ENCODE peak calls at places on chromosomes 6 and 20, in nine cellular contexts. One of them, this sample, is unnamed.

GRCh38 chr6:162058281-162058875 is 669.2 kb downstream of the PRKN start:
- DNase-seq in NCI-H2081: no peak
- DNase-seq in fibroblast of villous mesenchyme: no peak
- DNase-seq in activated CD4-positive, alpha-beta T cell treated with anti-CD3 and anti-CD28 coated beads, Interleukin-2, amount 10 ng/mL, durations not matched to agents 7 days and 5 days: no peak
- DNase-seq in HEK293T: no peak
- DNase-seq in AG08395: no peak
- DNase-seq in choroid plexus epithelial cell: no peak
- DNase-seq in left colon: no peak
- DNase-seq in lung microvascular endothelial cell: no peak
- DNase-seq in this sample: peak

GRCh38 chr6:10733151-10733715 is 10.4 kb downstream of the TMEM14C start:
- DNase-seq in NCI-H2081: no peak
- DNase-seq in fibroblast of villous mesenchyme: no peak
- DNase-seq in activated CD4-positive, alpha-beta T cell treated with anti-CD3 and anti-CD28 coated beads, Interleukin-2, amount 10 ng/mL, durations not matched to agents 7 days and 5 days: no peak
- DNase-seq in HEK293T: no peak
- DNase-seq in AG08395: no peak
- DNase-seq in choroid plexus epithelial cell: peak
- DNase-seq in left colon: no peak
- DNase-seq in lung microvascular endothelial cell: no peak
- DNase-seq in this sample: no peak

GRCh38 chr20:51752343-51752951 is 15.7 kb downstream of the ATP9A start:
- DNase-seq in NCI-H2081: no peak
- DNase-seq in fibroblast of villous mesenchyme: peak
- DNase-seq in activated CD4-positive, alpha-beta T cell treated with anti-CD3 and anti-CD28 coated beads, Interleukin-2, amount 10 ng/mL, durations not matched to agents 7 days and 5 days: no peak
- DNase-seq in HEK293T: no peak
- DNase-seq in AG08395: peak
- DNase-seq in choroid plexus epithelial cell: peak
- DNase-seq in left colon: no peak
- DNase-seq in lung microvascular endothelial cell: peak
- DNase-seq in this sample: peak

GRCh38 chr6:35425284-35425683 is 26.9 kb upstream of the FANCE start:
- DNase-seq in NCI-H2081: no peak
- DNase-seq in fibroblast of villous mesenchyme: peak
- DNase-seq in activated CD4-positive, alpha-beta T cell treated with anti-CD3 and anti-CD28 coated beads, Interleukin-2, amount 10 ng/mL, durations not matched to agents 7 days and 5 days: no peak
- DNase-seq in HEK293T: no peak
- DNase-seq in AG08395: peak
- DNase-seq in choroid plexus epithelial cell: peak
- DNase-seq in left colon: no peak
- DNase-seq in lung microvascular endothelial cell: peak
- DNase-seq in this sample: peak

GRCh38 chr20:1005452-1006027 is 3.4 kb upstream of the RSPO4 start:
- DNase-seq in NCI-H2081: peak
- DNase-seq in fibroblast of villous mesenchyme: peak
- DNase-seq in activated CD4-positive, alpha-beta T cell treated with anti-CD3 and anti-CD28 coated beads, Interleukin-2, amount 10 ng/mL, durations not matched to agents 7 days and 5 days: peak
- DNase-seq in HEK293T: peak
- DNase-seq in AG08395: peak
- DNase-seq in choroid plexus epithelial cell: peak
- DNase-seq in left colon: peak
- DNase-seq in lung microvascular endothelial cell: peak
- DNase-seq in this sample: peak

GRCh38 chr6:37406942-37407341 is 26.1 kb upstream of the CMTR1 start:
- DNase-seq in NCI-H2081: no peak
- DNase-seq in fibroblast of villous mesenchyme: no peak
- DNase-seq in activated CD4-positive, alpha-beta T cell treated with anti-CD3 and anti-CD28 coated beads, Interleukin-2, amount 10 ng/mL, durations not matched to agents 7 days and 5 days: no peak
- DNase-seq in HEK293T: no peak
- DNase-seq in AG08395: no peak
- DNase-seq in choroid plexus epithelial cell: no peak
- DNase-seq in left colon: no peak
- DNase-seq in lung microvascular endothelial cell: no peak
- DNase-seq in this sample: no peak

GRCh38 chr20:50251992-50252491 is 61.4 kb downstream of the CEBPB start:
- DNase-seq in NCI-H2081: no peak
- DNase-seq in fibroblast of villous mesenchyme: no peak
- DNase-seq in activated CD4-positive, alpha-beta T cell treated with anti-CD3 and anti-CD28 coated beads, Interleukin-2, amount 10 ng/mL, durations not matched to agents 7 days and 5 days: no peak
- DNase-seq in HEK293T: no peak
- DNase-seq in AG08395: peak
- DNase-seq in choroid plexus epithelial cell: no peak
- DNase-seq in left colon: no peak
- DNase-seq in lung microvascular endothelial cell: no peak
- DNase-seq in this sample: peak

GRCh38 chr6:89254569-89254968 is 37.4 kb upstream of the GABRR1 start:
- DNase-seq in NCI-H2081: no peak
- DNase-seq in fibroblast of villous mesenchyme: no peak
- DNase-seq in activated CD4-positive, alpha-beta T cell treated with anti-CD3 and anti-CD28 coated beads, Interleukin-2, amount 10 ng/mL, durations not matched to agents 7 days and 5 days: no peak
- DNase-seq in HEK293T: no peak
- DNase-seq in AG08395: no peak
- DNase-seq in choroid plexus epithelial cell: peak
- DNase-seq in left colon: no peak
- DNase-seq in lung microvascular endothelial cell: no peak
- DNase-seq in this sample: no peak

GRCh38 chr6:38517005-38517404 is 122.7 kb downstream of the BTBD9 start:
- DNase-seq in NCI-H2081: no peak
- DNase-seq in fibroblast of villous mesenchyme: no peak
- DNase-seq in activated CD4-positive, alpha-beta T cell treated with anti-CD3 and anti-CD28 coated beads, Interleukin-2, amount 10 ng/mL, durations not matched to agents 7 days and 5 days: no peak
- DNase-seq in HEK293T: no peak
- DNase-seq in AG08395: no peak
- DNase-seq in choroid plexus epithelial cell: peak
- DNase-seq in left colon: no peak
- DNase-seq in lung microvascular endothelial cell: no peak
- DNase-seq in this sample: peak

GRCh38 chr6:149951096-149951495 is 9.3 kb downstream of the ULBP2 start:
- DNase-seq in NCI-H2081: no peak
- DNase-seq in fibroblast of villous mesenchyme: no peak
- DNase-seq in activated CD4-positive, alpha-beta T cell treated with anti-CD3 and anti-CD28 coated beads, Interleukin-2, amount 10 ng/mL, durations not matched to agents 7 days and 5 days: no peak
- DNase-seq in HEK293T: no peak
- DNase-seq in AG08395: no peak
- DNase-seq in choroid plexus epithelial cell: no peak
- DNase-seq in left colon: no peak
- DNase-seq in lung microvascular endothelial cell: no peak
- DNase-seq in this sample: no peak

GRCh38 chr6:84027340-84028183 is 6.0 kb upstream of the MRAP2 start:
- DNase-seq in NCI-H2081: peak
- DNase-seq in fibroblast of villous mesenchyme: peak
- DNase-seq in activated CD4-positive, alpha-beta T cell treated with anti-CD3 and anti-CD28 coated beads, Interleukin-2, amount 10 ng/mL, durations not matched to agents 7 days and 5 days: no peak
- DNase-seq in HEK293T: no peak
- DNase-seq in AG08395: peak
- DNase-seq in choroid plexus epithelial cell: peak
- DNase-seq in left colon: peak
- DNase-seq in lung microvascular endothelial cell: peak
- DNase-seq in this sample: peak

GRCh38 chr20:59902470-59902869 is 31.0 kb downstream of the SYCP2 start:
- DNase-seq in NCI-H2081: no peak
- DNase-seq in fibroblast of villous mesenchyme: no peak
- DNase-seq in activated CD4-positive, alpha-beta T cell treated with anti-CD3 and anti-CD28 coated beads, Interleukin-2, amount 10 ng/mL, durations not matched to agents 7 days and 5 days: no peak
- DNase-seq in HEK293T: no peak
- DNase-seq in AG08395: no peak
- DNase-seq in choroid plexus epithelial cell: no peak
- DNase-seq in left colon: no peak
- DNase-seq in lung microvascular endothelial cell: no peak
- DNase-seq in this sample: no peak

GRCh38 chr6:67666177-67666964 is 968.7 kb upstream of the ADGRB3 start:
- DNase-seq in NCI-H2081: no peak
- DNase-seq in fibroblast of villous mesenchyme: no peak
- DNase-seq in activated CD4-positive, alpha-beta T cell treated with anti-CD3 and anti-CD28 coated beads, Interleukin-2, amount 10 ng/mL, durations not matched to agents 7 days and 5 days: no peak
- DNase-seq in HEK293T: no peak
- DNase-seq in AG08395: no peak
- DNase-seq in choroid plexus epithelial cell: no peak
- DNase-seq in left colon: no peak
- DNase-seq in lung microvascular endothelial cell: no peak
- DNase-seq in this sample: no peak

GRCh38 chr6:140879861-140880260 is 1252.9 kb upstream of the GJE1 start:
- DNase-seq in NCI-H2081: no peak
- DNase-seq in fibroblast of villous mesenchyme: peak
- DNase-seq in activated CD4-positive, alpha-beta T cell treated with anti-CD3 and anti-CD28 coated beads, Interleukin-2, amount 10 ng/mL, durations not matched to agents 7 days and 5 days: no peak
- DNase-seq in HEK293T: no peak
- DNase-seq in AG08395: peak
- DNase-seq in choroid plexus epithelial cell: peak
- DNase-seq in left colon: no peak
- DNase-seq in lung microvascular endothelial cell: no peak
- DNase-seq in this sample: peak

GRCh38 chr20:10622657-10623418 is 51.0 kb downstream of the JAG1 start:
- DNase-seq in NCI-H2081: no peak
- DNase-seq in fibroblast of villous mesenchyme: peak
- DNase-seq in activated CD4-positive, alpha-beta T cell treated with anti-CD3 and anti-CD28 coated beads, Interleukin-2, amount 10 ng/mL, durations not matched to agents 7 days and 5 days: no peak
- DNase-seq in HEK293T: no peak
- DNase-seq in AG08395: peak
- DNase-seq in choroid plexus epithelial cell: peak
- DNase-seq in left colon: no peak
- DNase-seq in lung microvascular endothelial cell: peak
- DNase-seq in this sample: peak

GRCh38 chr6:26195924-26196845 is 109.0 kb downstream of the HFE start:
- DNase-seq in NCI-H2081: peak
- DNase-seq in fibroblast of villous mesenchyme: peak
- DNase-seq in activated CD4-positive, alpha-beta T cell treated with anti-CD3 and anti-CD28 coated beads, Interleukin-2, amount 10 ng/mL, durations not matched to agents 7 days and 5 days: peak
- DNase-seq in HEK293T: no peak
- DNase-seq in AG08395: no peak
- DNase-seq in choroid plexus epithelial cell: peak
- DNase-seq in left colon: peak
- DNase-seq in lung microvascular endothelial cell: no peak
- DNase-seq in this sample: no peak

GRCh38 chr6:14787677-14788076 is 458.2 kb upstream of the JARID2 start:
- DNase-seq in NCI-H2081: no peak
- DNase-seq in fibroblast of villous mesenchyme: no peak
- DNase-seq in activated CD4-positive, alpha-beta T cell treated with anti-CD3 and anti-CD28 coated beads, Interleukin-2, amount 10 ng/mL, durations not matched to agents 7 days and 5 days: no peak
- DNase-seq in HEK293T: no peak
- DNase-seq in AG08395: no peak
- DNase-seq in choroid plexus epithelial cell: no peak
- DNase-seq in left colon: no peak
- DNase-seq in lung microvascular endothelial cell: no peak
- DNase-seq in this sample: peak

GRCh38 chr20:38221041-38221589 is 39.4 kb downstream of the KIAA1755 start:
- DNase-seq in NCI-H2081: peak
- DNase-seq in fibroblast of villous mesenchyme: peak
- DNase-seq in activated CD4-positive, alpha-beta T cell treated with anti-CD3 and anti-CD28 coated beads, Interleukin-2, amount 10 ng/mL, durations not matched to agents 7 days and 5 days: peak
- DNase-seq in HEK293T: peak
- DNase-seq in AG08395: peak
- DNase-seq in choroid plexus epithelial cell: peak
- DNase-seq in left colon: peak
- DNase-seq in lung microvascular endothelial cell: peak
- DNase-seq in this sample: peak

GRCh38 chr6:69349776-69350175 is 447.0 kb downstream of the LMBRD1 start:
- DNase-seq in NCI-H2081: no peak
- DNase-seq in fibroblast of villous mesenchyme: no peak
- DNase-seq in activated CD4-positive, alpha-beta T cell treated with anti-CD3 and anti-CD28 coated beads, Interleukin-2, amount 10 ng/mL, durations not matched to agents 7 days and 5 days: no peak
- DNase-seq in HEK293T: no peak
- DNase-seq in AG08395: no peak
- DNase-seq in choroid plexus epithelial cell: no peak
- DNase-seq in left colon: no peak
- DNase-seq in lung microvascular endothelial cell: no peak
- DNase-seq in this sample: no peak

GRCh38 chr6:84847349-84848160 is 83.2 kb upstream of the TBX18 start:
- DNase-seq in NCI-H2081: no peak
- DNase-seq in fibroblast of villous mesenchyme: peak
- DNase-seq in activated CD4-positive, alpha-beta T cell treated with anti-CD3 and anti-CD28 coated beads, Interleukin-2, amount 10 ng/mL, durations not matched to agents 7 days and 5 days: no peak
- DNase-seq in HEK293T: peak
- DNase-seq in AG08395: no peak
- DNase-seq in choroid plexus epithelial cell: peak
- DNase-seq in left colon: no peak
- DNase-seq in lung microvascular endothelial cell: peak
- DNase-seq in this sample: peak

GRCh38 chr6:97097068-97098047 is 172.8 kb downstream of the KLHL32 start:
- DNase-seq in NCI-H2081: peak
- DNase-seq in fibroblast of villous mesenchyme: peak
- DNase-seq in activated CD4-positive, alpha-beta T cell treated with anti-CD3 and anti-CD28 coated beads, Interleukin-2, amount 10 ng/mL, durations not matched to agents 7 days and 5 days: no peak
- DNase-seq in HEK293T: no peak
- DNase-seq in AG08395: no peak
- DNase-seq in choroid plexus epithelial cell: no peak
- DNase-seq in left colon: no peak
- DNase-seq in lung microvascular endothelial cell: peak
- DNase-seq in this sample: no peak

GRCh38 chr6:15484115-15484514 is 178.7 kb downstream of the DTNBP1 start:
- DNase-seq in NCI-H2081: no peak
- DNase-seq in fibroblast of villous mesenchyme: no peak
- DNase-seq in activated CD4-positive, alpha-beta T cell treated with anti-CD3 and anti-CD28 coated beads, Interleukin-2, amount 10 ng/mL, durations not matched to agents 7 days and 5 days: no peak
- DNase-seq in HEK293T: no peak
- DNase-seq in AG08395: no peak
- DNase-seq in choroid plexus epithelial cell: no peak
- DNase-seq in left colon: no peak
- DNase-seq in lung microvascular endothelial cell: no peak
- DNase-seq in this sample: no peak

GRCh38 chr6:148407372-148407771 is 64.7 kb downstream of the SASH1 start:
- DNase-seq in NCI-H2081: no peak
- DNase-seq in fibroblast of villous mesenchyme: peak
- DNase-seq in activated CD4-positive, alpha-beta T cell treated with anti-CD3 and anti-CD28 coated beads, Interleukin-2, amount 10 ng/mL, durations not matched to agents 7 days and 5 days: no peak
- DNase-seq in HEK293T: no peak
- DNase-seq in AG08395: peak
- DNase-seq in choroid plexus epithelial cell: peak
- DNase-seq in left colon: no peak
- DNase-seq in lung microvascular endothelial cell: peak
- DNase-seq in this sample: peak

GRCh38 chr6:37182736-37183590 is 13.0 kb downstream of the PIM1 start:
- DNase-seq in NCI-H2081: no peak
- DNase-seq in fibroblast of villous mesenchyme: no peak
- DNase-seq in activated CD4-positive, alpha-beta T cell treated with anti-CD3 and anti-CD28 coated beads, Interleukin-2, amount 10 ng/mL, durations not matched to agents 7 days and 5 days: peak
- DNase-seq in HEK293T: no peak
- DNase-seq in AG08395: no peak
- DNase-seq in choroid plexus epithelial cell: no peak
- DNase-seq in left colon: no peak
- DNase-seq in lung microvascular endothelial cell: no peak
- DNase-seq in this sample: no peak

GRCh38 chr6:33297956-33298772 is 578 bp downstream of the RGL2 start:
- DNase-seq in NCI-H2081: peak
- DNase-seq in fibroblast of villous mesenchyme: peak
- DNase-seq in activated CD4-positive, alpha-beta T cell treated with anti-CD3 and anti-CD28 coated beads, Interleukin-2, amount 10 ng/mL, durations not matched to agents 7 days and 5 days: peak
- DNase-seq in HEK293T: no peak
- DNase-seq in AG08395: peak
- DNase-seq in choroid plexus epithelial cell: peak
- DNase-seq in left colon: peak
- DNase-seq in lung microvascular endothelial cell: peak
- DNase-seq in this sample: peak

GRCh38 chr20:1868856-1869255 is 26.4 kb upstream of the SIRPA start:
- DNase-seq in NCI-H2081: no peak
- DNase-seq in fibroblast of villous mesenchyme: peak
- DNase-seq in activated CD4-positive, alpha-beta T cell treated with anti-CD3 and anti-CD28 coated beads, Interleukin-2, amount 10 ng/mL, durations not matched to agents 7 days and 5 days: no peak
- DNase-seq in HEK293T: no peak
- DNase-seq in AG08395: peak
- DNase-seq in choroid plexus epithelial cell: peak
- DNase-seq in left colon: no peak
- DNase-seq in lung microvascular endothelial cell: peak
- DNase-seq in this sample: peak

GRCh38 chr6:106103728-106104109 is 17.6 kb downstream of the PRDM1 start:
- DNase-seq in NCI-H2081: no peak
- DNase-seq in fibroblast of villous mesenchyme: no peak
- DNase-seq in activated CD4-positive, alpha-beta T cell treated with anti-CD3 and anti-CD28 coated beads, Interleukin-2, amount 10 ng/mL, durations not matched to agents 7 days and 5 days: peak
- DNase-seq in HEK293T: no peak
- DNase-seq in AG08395: no peak
- DNase-seq in choroid plexus epithelial cell: no peak
- DNase-seq in left colon: no peak
- DNase-seq in lung microvascular endothelial cell: no peak
- DNase-seq in this sample: no peak

GRCh38 chr20:8020314-8021079 is 936 bp upstream of the TMX4 start:
- DNase-seq in NCI-H2081: peak
- DNase-seq in fibroblast of villous mesenchyme: peak
- DNase-seq in activated CD4-positive, alpha-beta T cell treated with anti-CD3 and anti-CD28 coated beads, Interleukin-2, amount 10 ng/mL, durations not matched to agents 7 days and 5 days: peak
- DNase-seq in HEK293T: no peak
- DNase-seq in AG08395: no peak
- DNase-seq in choroid plexus epithelial cell: no peak
- DNase-seq in left colon: no peak
- DNase-seq in lung microvascular endothelial cell: no peak
- DNase-seq in this sample: no peak

GRCh38 chr6:157050537-157051280 is 272.6 kb downstream of the TMEM242 start:
- DNase-seq in NCI-H2081: peak
- DNase-seq in fibroblast of villous mesenchyme: no peak
- DNase-seq in activated CD4-positive, alpha-beta T cell treated with anti-CD3 and anti-CD28 coated beads, Interleukin-2, amount 10 ng/mL, durations not matched to agents 7 days and 5 days: no peak
- DNase-seq in HEK293T: no peak
- DNase-seq in AG08395: no peak
- DNase-seq in choroid plexus epithelial cell: no peak
- DNase-seq in left colon: no peak
- DNase-seq in lung microvascular endothelial cell: peak
- DNase-seq in this sample: peak

GRCh38 chr6:79082304-79082703 is 4.2 kb upstream of the PHIP start:
- DNase-seq in NCI-H2081: no peak
- DNase-seq in fibroblast of villous mesenchyme: no peak
- DNase-seq in activated CD4-positive, alpha-beta T cell treated with anti-CD3 and anti-CD28 coated beads, Interleukin-2, amount 10 ng/mL, durations not matched to agents 7 days and 5 days: no peak
- DNase-seq in HEK293T: no peak
- DNase-seq in AG08395: no peak
- DNase-seq in choroid plexus epithelial cell: no peak
- DNase-seq in left colon: no peak
- DNase-seq in lung microvascular endothelial cell: no peak
- DNase-seq in this sample: no peak

This sample was measured in fibroblast of mammary gland.